ENCODE peak calls at places on chromosome 1, in ten cellular contexts. One of them, this sample, is unnamed.

GRCh38 chr1:10734900-10735602 is 61.4 kb downstream of the CASZ1 start:
- DNase-seq in fibroblast of pulmonary artery: no peak
- DNase-seq in pancreas: no peak
- DNase-seq in AG10803: no peak
- DNase-seq in neural progenitor cell: peak; percentile 84
- DNase-seq in keratinocyte: no peak
- DNase-seq in uterus: no peak
- DNase-seq in psoas muscle: no peak
- DNase-seq in testis: no peak
- DNase-seq in heart left ventricle: peak; percentile 58
- DNase-seq in this sample: no peak

GRCh38 chr1:8137406-8138244 is 111.5 kb upstream of the ERRFI1 start:
- DNase-seq in fibroblast of pulmonary artery: peak; percentile 92
- DNase-seq in pancreas: no peak
- DNase-seq in AG10803: peak; percentile 98
- DNase-seq in neural progenitor cell: peak; percentile 16
- DNase-seq in keratinocyte: no peak
- DNase-seq in uterus: peak; percentile 56
- DNase-seq in psoas muscle: peak; percentile 36
- DNase-seq in testis: peak; percentile 34
- DNase-seq in heart left ventricle: peak; percentile 47
- DNase-seq in this sample: no peak

GRCh38 chr1:226482975-226483660 is 65.4 kb upstream of the STUM start:
- DNase-seq in fibroblast of pulmonary artery: no peak
- DNase-seq in pancreas: no peak
- DNase-seq in AG10803: no peak
- DNase-seq in neural progenitor cell: peak; percentile 20
- DNase-seq in keratinocyte: no peak
- DNase-seq in uterus: no peak
- DNase-seq in psoas muscle: no peak
- DNase-seq in testis: no peak
- DNase-seq in heart left ventricle: no peak
- DNase-seq in this sample: no peak

GRCh38 chr1:8408151-8408839 is 90.4 kb downstream of the SLC45A1 start:
- DNase-seq in fibroblast of pulmonary artery: peak; percentile 91
- DNase-seq in pancreas: peak; percentile 82
- DNase-seq in AG10803: peak; percentile 90
- DNase-seq in neural progenitor cell: peak; percentile 35
- DNase-seq in keratinocyte: no peak
- DNase-seq in uterus: peak; percentile 91
- DNase-seq in psoas muscle: peak; percentile 76
- DNase-seq in testis: peak; percentile 91
- DNase-seq in heart left ventricle: peak; percentile 78
- DNase-seq in this sample: no peak

GRCh38 chr1:92538413-92539061 is 51.8 kb upstream of the GFI1 start:
- DNase-seq in fibroblast of pulmonary artery: peak; percentile 9
- DNase-seq in pancreas: no peak
- DNase-seq in AG10803: no peak
- DNase-seq in neural progenitor cell: no peak
- DNase-seq in keratinocyte: no peak
- DNase-seq in uterus: no peak
- DNase-seq in psoas muscle: no peak
- DNase-seq in testis: no peak
- DNase-seq in heart left ventricle: no peak
- DNase-seq in this sample: peak; percentile 51

GRCh38 chr1:205662791-205663190 is 17.5 kb downstream of the SLC45A3 start:
- DNase-seq in fibroblast of pulmonary artery: no peak
- DNase-seq in pancreas: no peak
- DNase-seq in AG10803: no peak
- DNase-seq in neural progenitor cell: no peak
- DNase-seq in keratinocyte: no peak
- DNase-seq in uterus: no peak
- DNase-seq in psoas muscle: no peak
- DNase-seq in testis: no peak
- DNase-seq in heart left ventricle: no peak
- DNase-seq in this sample: no peak

GRCh38 chr1:29282924-29283803 is 46.8 kb downstream of the PTPRU start:
- DNase-seq in fibroblast of pulmonary artery: peak; percentile 60
- DNase-seq in pancreas: no peak
- DNase-seq in AG10803: peak; percentile 40
- DNase-seq in neural progenitor cell: peak; percentile 96
- DNase-seq in keratinocyte: no peak
- DNase-seq in uterus: no peak
- DNase-seq in psoas muscle: peak; percentile 31
- DNase-seq in testis: peak; percentile 50
- DNase-seq in heart left ventricle: no peak
- DNase-seq in this sample: peak; percentile 31

GRCh38 chr1:177772621-177773020 is 197.2 kb downstream of the SEC16B start:
- DNase-seq in fibroblast of pulmonary artery: no peak
- DNase-seq in pancreas: no peak
- DNase-seq in AG10803: peak; percentile 65
- DNase-seq in neural progenitor cell: no peak
- DNase-seq in keratinocyte: no peak
- DNase-seq in uterus: no peak
- DNase-seq in psoas muscle: no peak
- DNase-seq in testis: no peak
- DNase-seq in heart left ventricle: no peak
- DNase-seq in this sample: no peak

GRCh38 chr1:237712082-237712481 is 178.6 kb downstream of the ZP4 start:
- DNase-seq in fibroblast of pulmonary artery: no peak
- DNase-seq in pancreas: no peak
- DNase-seq in AG10803: no peak
- DNase-seq in neural progenitor cell: no peak
- DNase-seq in keratinocyte: no peak
- DNase-seq in uterus: no peak
- DNase-seq in psoas muscle: no peak
- DNase-seq in testis: no peak
- DNase-seq in heart left ventricle: no peak
- DNase-seq in this sample: no peak

GRCh38 chr1:151458936-151459330 is 361 bp downstream of the POGZ start:
- DNase-seq in fibroblast of pulmonary artery: peak; percentile 71
- DNase-seq in pancreas: peak; percentile 67
- DNase-seq in AG10803: peak; percentile 65
- DNase-seq in neural progenitor cell: peak; percentile 89
- DNase-seq in keratinocyte: no peak
- DNase-seq in uterus: peak; percentile 63
- DNase-seq in psoas muscle: peak; percentile 74
- DNase-seq in testis: peak; percentile 74
- DNase-seq in heart left ventricle: peak; percentile 75
- DNase-seq in this sample: no peak

GRCh38 chr1:150516050-150516591 is 569 bp downstream of the FALEC start:
- DNase-seq in fibroblast of pulmonary artery: peak; percentile 13
- DNase-seq in pancreas: no peak
- DNase-seq in AG10803: no peak
- DNase-seq in neural progenitor cell: peak; percentile 60
- DNase-seq in keratinocyte: no peak
- DNase-seq in uterus: peak; percentile 30
- DNase-seq in psoas muscle: no peak
- DNase-seq in testis: no peak
- DNase-seq in heart left ventricle: no peak
- DNase-seq in this sample: no peak

GRCh38 chr1:41950820-41951219 is 32.1 kb upstream of the HIVEP3 start:
- DNase-seq in fibroblast of pulmonary artery: no peak
- DNase-seq in pancreas: no peak
- DNase-seq in AG10803: no peak
- DNase-seq in neural progenitor cell: no peak
- DNase-seq in keratinocyte: no peak
- DNase-seq in uterus: no peak
- DNase-seq in psoas muscle: no peak
- DNase-seq in testis: no peak
- DNase-seq in heart left ventricle: no peak
- DNase-seq in this sample: no peak

DNA sequence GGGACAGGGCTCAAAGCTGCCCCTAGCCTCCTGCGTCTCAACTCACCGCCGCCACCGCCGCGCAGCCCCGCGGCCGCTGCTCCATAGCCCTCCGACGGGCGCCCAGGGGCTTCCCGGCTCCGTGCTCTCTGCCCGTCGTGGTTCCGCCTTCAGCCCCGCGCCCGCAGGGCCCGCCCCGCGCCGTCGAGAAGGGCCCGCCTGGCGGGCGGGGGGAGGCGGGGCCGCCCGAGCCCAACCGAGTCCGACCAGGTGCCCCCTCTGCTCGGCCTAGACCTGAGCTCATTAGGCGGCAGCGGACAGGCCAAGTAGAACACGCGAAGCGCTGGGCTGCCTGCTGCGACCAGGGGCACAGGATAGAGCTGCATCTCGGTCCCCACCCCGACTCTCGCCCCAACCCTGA is at the start of gene TNFRSF25:
- DNase-seq in fibroblast of pulmonary artery: no peak
- DNase-seq in pancreas: no peak
- DNase-seq in AG10803: no peak
- DNase-seq in neural progenitor cell: peak; percentile 45
- DNase-seq in keratinocyte: no peak
- DNase-seq in uterus: no peak
- DNase-seq in psoas muscle: no peak
- DNase-seq in testis: no peak
- DNase-seq in heart left ventricle: no peak
- DNase-seq in this sample: no peak
- H3K4me3 ChIP-seq in fibroblast of pulmonary artery: no peak within 1 kb of the TSS
- H3K4me3 ChIP-seq in pancreas: no peak within 1 kb of the TSS
- H3K4me3 ChIP-seq in AG10803: no peak within 1 kb of the TSS
- H3K4me3 ChIP-seq in neural progenitor cell: no peak within 1 kb of the TSS
- H3K4me3 ChIP-seq in keratinocyte: no peak within 1 kb of the TSS
- H3K4me3 ChIP-seq in uterus: no peak within 1 kb of the TSS
- H3K4me3 ChIP-seq in psoas muscle: no peak within 1 kb of the TSS
- H3K4me3 ChIP-seq in testis: no peak within 1 kb of the TSS
- H3K4me3 ChIP-seq in heart left ventricle: no peak within 1 kb of the TSS
- H3K4me3 ChIP-seq in this sample: no peak within 1 kb of the TSS

GRCh38 chr1:25486602-25487001 is 55.9 kb downstream of the MACO1 start:
- DNase-seq in fibroblast of pulmonary artery: no peak
- DNase-seq in pancreas: no peak
- DNase-seq in AG10803: peak; percentile 48
- DNase-seq in neural progenitor cell: no peak
- DNase-seq in keratinocyte: no peak
- DNase-seq in uterus: no peak
- DNase-seq in psoas muscle: no peak
- DNase-seq in testis: no peak
- DNase-seq in heart left ventricle: no peak
- DNase-seq in this sample: no peak
- TF ChIP-seq CTCF in fibroblast of pulmonary artery: peak; percentile 23
- TF ChIP-seq CTCF in pancreas: no peak
- TF ChIP-seq CTCF in AG10803: peak; percentile 49
- TF ChIP-seq CTCF in neural progenitor cell: peak; percentile 18
- TF ChIP-seq CTCF in keratinocyte: peak; percentile 25
- TF ChIP-seq CTCF in uterus: no peak
- TF ChIP-seq CTCF in psoas muscle: no peak
- TF ChIP-seq CTCF in testis: no peak
- TF ChIP-seq CTCF in heart left ventricle: no peak
- TF ChIP-seq CTCF in this sample: no peak

DNA sequence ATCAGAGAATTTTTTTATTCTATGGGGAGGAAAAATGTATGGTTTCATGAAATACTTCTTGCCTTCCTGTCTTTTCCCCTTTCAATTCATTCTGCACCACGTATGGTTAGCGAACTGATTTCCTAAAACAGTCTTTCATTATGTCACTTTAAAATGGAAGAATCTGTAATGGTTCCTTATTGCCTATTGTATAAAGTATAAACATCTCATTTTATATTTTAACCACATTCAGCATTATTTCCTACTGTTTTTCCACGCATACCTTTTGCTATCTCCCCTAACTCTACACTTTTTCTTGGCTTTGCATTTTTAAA is 232.3 kb upstream of the B3GALT2 start:
- DNase-seq in fibroblast of pulmonary artery: no peak
- DNase-seq in pancreas: no peak
- DNase-seq in AG10803: no peak
- DNase-seq in neural progenitor cell: no peak
- DNase-seq in keratinocyte: no peak
- DNase-seq in uterus: no peak
- DNase-seq in psoas muscle: no peak
- DNase-seq in testis: no peak
- DNase-seq in heart left ventricle: no peak
- DNase-seq in this sample: no peak
- H3K4me3 ChIP-seq in fibroblast of pulmonary artery: peak overlapping the region; percentile 49
- H3K4me3 ChIP-seq in pancreas: no peak overlapping the region
- H3K4me3 ChIP-seq in AG10803: peak overlapping the region; percentile 49
- H3K4me3 ChIP-seq in neural progenitor cell: no peak overlapping the region
- H3K4me3 ChIP-seq in keratinocyte: peak overlapping the region; percentile 56
- H3K4me3 ChIP-seq in uterus: peak overlapping the region; percentile 28
- H3K4me3 ChIP-seq in psoas muscle: peak overlapping the region; percentile 50
- H3K4me3 ChIP-seq in testis: no peak overlapping the region
- H3K4me3 ChIP-seq in heart left ventricle: peak overlapping the region; percentile 41
- H3K4me3 ChIP-seq in this sample: no peak overlapping the region

GRCh38 chr1:2429780-2430591 is 17.6 kb upstream of the PEX10 start:
- DNase-seq in fibroblast of pulmonary artery: no peak
- DNase-seq in pancreas: no peak
- DNase-seq in AG10803: no peak
- DNase-seq in neural progenitor cell: no peak
- DNase-seq in keratinocyte: no peak
- DNase-seq in uterus: no peak
- DNase-seq in psoas muscle: no peak
- DNase-seq in testis: no peak
- DNase-seq in heart left ventricle: no peak
- DNase-seq in this sample: no peak
- TF ChIP-seq CTCF in fibroblast of pulmonary artery: peak; percentile 24
- TF ChIP-seq CTCF in pancreas: no peak
- TF ChIP-seq CTCF in AG10803: peak; percentile 34
- TF ChIP-seq CTCF in neural progenitor cell: peak; percentile 38
- TF ChIP-seq CTCF in keratinocyte: peak; percentile 82
- TF ChIP-seq CTCF in uterus: no peak
- TF ChIP-seq CTCF in psoas muscle: no peak
- TF ChIP-seq CTCF in testis: peak; percentile 14
- TF ChIP-seq CTCF in heart left ventricle: no peak
- TF ChIP-seq CTCF in this sample: peak; percentile 76

DNA sequence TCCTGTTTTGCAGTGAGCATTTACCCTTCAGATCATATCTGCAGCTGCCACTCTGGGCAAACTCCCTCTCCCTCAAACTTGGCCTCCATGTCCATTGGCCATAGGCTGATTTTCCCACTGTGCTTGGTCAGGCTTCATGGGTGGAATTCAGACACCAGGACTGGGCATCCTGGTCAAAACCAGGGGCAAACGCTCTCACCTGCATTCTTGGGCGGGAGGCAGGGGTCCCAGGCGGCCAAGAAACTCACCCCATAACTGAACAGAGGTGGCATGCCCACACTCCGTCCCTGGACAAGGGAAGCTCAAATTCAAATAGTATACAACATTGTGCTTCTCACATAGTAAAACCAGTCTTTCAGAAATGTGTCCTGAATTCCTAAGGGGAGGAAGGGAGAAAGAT is 81.1 kb upstream of the ZNF648 start:
- DNase-seq in fibroblast of pulmonary artery: no peak
- DNase-seq in pancreas: no peak
- DNase-seq in AG10803: no peak
- DNase-seq in neural progenitor cell: no peak
- DNase-seq in keratinocyte: no peak
- DNase-seq in uterus: no peak
- DNase-seq in psoas muscle: no peak
- DNase-seq in testis: no peak
- DNase-seq in heart left ventricle: no peak
- DNase-seq in this sample: no peak
- H3K4me3 ChIP-seq in fibroblast of pulmonary artery: no peak overlapping the region
- H3K4me3 ChIP-seq in pancreas: no peak overlapping the region
- H3K4me3 ChIP-seq in AG10803: no peak overlapping the region
- H3K4me3 ChIP-seq in neural progenitor cell: no peak overlapping the region
- H3K4me3 ChIP-seq in keratinocyte: no peak overlapping the region
- H3K4me3 ChIP-seq in uterus: no peak overlapping the region
- H3K4me3 ChIP-seq in psoas muscle: no peak overlapping the region
- H3K4me3 ChIP-seq in testis: no peak overlapping the region
- H3K4me3 ChIP-seq in heart left ventricle: no peak overlapping the region
- H3K4me3 ChIP-seq in this sample: no peak overlapping the region

GRCh38 chr1:203351037-203351625 is at the start of gene FMOD:
- DNase-seq in fibroblast of pulmonary artery: peak; percentile 76
- DNase-seq in pancreas: peak; percentile 48
- DNase-seq in AG10803: peak; percentile 63
- DNase-seq in neural progenitor cell: peak; percentile 40
- DNase-seq in keratinocyte: no peak
- DNase-seq in uterus: peak; percentile 84
- DNase-seq in psoas muscle: peak; percentile 68
- DNase-seq in testis: peak; percentile 50
- DNase-seq in heart left ventricle: peak; percentile 75
- DNase-seq in this sample: no peak
- TF ChIP-seq CTCF in fibroblast of pulmonary artery: peak; percentile 13
- TF ChIP-seq CTCF in pancreas: no peak
- TF ChIP-seq CTCF in AG10803: peak; percentile 22
- TF ChIP-seq CTCF in neural progenitor cell: peak; percentile 32
- TF ChIP-seq CTCF in keratinocyte: no peak
- TF ChIP-seq CTCF in uterus: no peak
- TF ChIP-seq CTCF in psoas muscle: no peak
- TF ChIP-seq CTCF in testis: no peak
- TF ChIP-seq CTCF in heart left ventricle: no peak
- TF ChIP-seq CTCF in this sample: peak; percentile 15

This sample was measured in GM12864.